ENCODE peak calls at places on chromosomes 12 and 14, in nine cellular contexts. F is CD8-positive, alpha-beta T cell; U is fibroblast of lung; X is colonic mucosa; L is HCT116; M is cardiac fibroblast; S is thoracic aorta; B is body of pancreas; H is DND-41. T is an unnamed sample.
A peak's percentile ranks its signal among the peaks of the same experiment; 100 is the strongest.

GRCh38 chr14:90495357-90496276 is 98.8 kb downstream of the CALM1 start:
- DNase-seq in F (peak; percentile 45), U (peak; percentile 75), X (no peak), L (no peak), M (peak; percentile 76), S (no peak), B (peak; percentile 57), H (peak; percentile 74), T (no peak)

GRCh38 chr12:57005980-57006808 is at the start of gene ZBTB39:
- DNase-seq in F (peak; percentile 67), U (peak; percentile 45), X (peak; percentile 51), L (peak; percentile 16), M (peak; percentile 36), S (no peak), B (peak; percentile 54), H (peak; percentile 73), T (no peak)

GRCh38 chr12:71746983-71747611 is 7.6 kb upstream of the RAB21 start:
- DNase-seq in F (peak; percentile 47), U (peak; percentile 78), X (peak; percentile 51), L (peak; percentile 49), M (peak; percentile 80), S (no peak), B (peak; percentile 62), H (peak; percentile 43), T (no peak)

GRCh38 chr12:6312529-6313325 is 2.2 kb downstream of the PLEKHG6 start:
- DNase-seq in F (no peak), U (no peak), X (peak; percentile 92), L (no peak), M (peak; percentile 18), S (no peak), B (peak; percentile 65), H (no peak), T (no peak)

GRCh38 chr14:76985021-76985420 is 43.5 kb downstream of the IRF2BPL start:
- DNase-seq in F (no peak), U (peak; percentile 77), X (no peak), L (no peak), M (no peak), S (no peak), B (no peak), H (no peak), T (no peak)

GRCh38 chr12:124599074-124599999 is 31.9 kb upstream of the NCOR2 start:
- DNase-seq in F (no peak), U (peak; percentile 56), X (no peak), L (no peak), M (peak; percentile 86), S (no peak), B (no peak), H (no peak), T (peak; percentile 93)

GRCh38 chr12:32437095-32437515 is 37.7 kb downstream of the FGD4 start:
- DNase-seq in F (no peak), U (peak; percentile 84), X (no peak), L (peak; percentile 32), M (peak; percentile 99), S (no peak), B (no peak), H (no peak), T (peak; percentile 97)

GRCh38 chr12:15278816-15279658 is 43.3 kb upstream of the PTPRO start:
- DNase-seq in F (no peak), U (peak; percentile 72), X (peak; percentile 33), L (no peak), M (peak; percentile 93), S (peak; percentile 79), B (peak; percentile 70), H (no peak), T (no peak)

GRCh38 chr12:11832100-11832499 is 182.6 kb downstream of the ETV6 start:
- DNase-seq in F (no peak), U (no peak), X (no peak), L (no peak), M (no peak), S (no peak), B (no peak), H (no peak), T (no peak)

GRCh38 chr12:53051881-53052412 is 2.1 kb downstream of the TNS2 start:
- DNase-seq in F (no peak), U (no peak), X (no peak), L (no peak), M (no peak), S (no peak), B (no peak), H (no peak), T (no peak)

GRCh38 chr12:113007166-113007565 is 28.8 kb downstream of the OAS2 start:
- DNase-seq in F (no peak), U (no peak), X (no peak), L (peak; percentile 4), M (peak; percentile 68), S (no peak), B (no peak), H (no peak), T (peak; percentile 41)

GRCh38 chr12:113003631-113004030 is 25.3 kb downstream of the OAS2 start:
- DNase-seq in F (no peak), U (no peak), X (no peak), L (no peak), M (no peak), S (no peak), B (no peak), H (no peak), T (no peak)

GRCh38 chr12:113005759-113006158 is 27.4 kb downstream of the OAS2 start:
- DNase-seq in F (no peak), U (no peak), X (no peak), L (peak; percentile 4), M (peak; percentile 37), S (no peak), B (no peak), H (peak; percentile 24), T (no peak)

GRCh38 chr12:113002676-113003075 is 24.4 kb downstream of the OAS2 start:
- DNase-seq in F (no peak), U (no peak), X (no peak), L (no peak), M (no peak), S (no peak), B (no peak), H (no peak), T (no peak)

GRCh38 chr12:113006641-113007040 is 28.3 kb downstream of the OAS2 start:
- DNase-seq in F (no peak), U (no peak), X (no peak), L (no peak), M (no peak), S (no peak), B (no peak), H (no peak), T (no peak)
- H3K4me3 ChIP-seq in F (no peak overlapping the region), U (no peak overlapping the region), X (no peak overlapping the region), L (peak overlapping the region; percentile 22), M (no peak overlapping the region), S (no peak overlapping the region), B (no peak overlapping the region), H (no peak overlapping the region), T (no peak overlapping the region)

DNA sequence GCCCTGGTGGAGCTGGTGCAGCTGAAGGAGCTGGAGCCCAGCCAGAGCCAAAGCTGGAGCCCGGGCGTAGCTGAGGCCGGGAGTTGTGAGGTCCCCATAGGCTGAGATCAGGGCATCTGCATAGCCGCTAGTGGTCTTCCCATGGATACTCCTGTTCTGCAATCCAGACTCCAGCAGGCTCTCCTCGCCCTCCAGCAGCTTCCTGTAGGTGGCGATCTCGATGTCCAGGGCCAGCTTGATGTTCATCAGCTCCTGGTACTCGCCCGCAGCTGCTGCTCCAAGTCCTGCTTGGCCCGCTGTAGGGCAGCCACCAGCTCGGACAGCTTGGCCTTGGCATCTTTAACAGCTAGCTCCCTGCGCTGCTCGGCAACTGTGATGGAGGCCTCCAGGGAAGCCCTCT is 966.1 kb downstream of the FSCB start:
- DNase-seq in F (no peak), U (no peak), X (no peak), L (no peak), M (no peak), S (no peak), B (no peak), H (no peak), T (no peak)
- TF ChIP-seq CTCF in F (no peak), U (no peak), X (no peak), L (no peak), M (no peak), S (no peak), B (no peak), H (no peak), T (no peak)

GRCh38 chr12:48160807-48161206 is 3.5 kb upstream of the ASB8 start:
- DNase-seq in F (no peak), U (no peak), X (no peak), L (no peak), M (no peak), S (no peak), B (no peak), H (no peak), T (no peak)

GRCh38 chr12:48156648-48157015 is 683 bp downstream of the ASB8 start:
- DNase-seq in F (no peak), U (no peak), X (no peak), L (no peak), M (no peak), S (no peak), B (no peak), H (no peak), T (no peak)

GRCh38 chr12:48157016-48157888 is at the start of gene ASB8:
- DNase-seq in F (peak; percentile 99), U (peak; percentile 98), X (peak; percentile 99), L (peak; percentile 96), M (peak; percentile 99), S (peak; percentile 97), B (peak; percentile 99), H (peak; percentile 99), T (peak; percentile 67)

GRCh38 chr12:48159976-48160525 is 2.7 kb upstream of the ASB8 start:
- DNase-seq in F (no peak), U (no peak), X (no peak), L (no peak), M (no peak), S (no peak), B (no peak), H (no peak), T (no peak)

DNA sequence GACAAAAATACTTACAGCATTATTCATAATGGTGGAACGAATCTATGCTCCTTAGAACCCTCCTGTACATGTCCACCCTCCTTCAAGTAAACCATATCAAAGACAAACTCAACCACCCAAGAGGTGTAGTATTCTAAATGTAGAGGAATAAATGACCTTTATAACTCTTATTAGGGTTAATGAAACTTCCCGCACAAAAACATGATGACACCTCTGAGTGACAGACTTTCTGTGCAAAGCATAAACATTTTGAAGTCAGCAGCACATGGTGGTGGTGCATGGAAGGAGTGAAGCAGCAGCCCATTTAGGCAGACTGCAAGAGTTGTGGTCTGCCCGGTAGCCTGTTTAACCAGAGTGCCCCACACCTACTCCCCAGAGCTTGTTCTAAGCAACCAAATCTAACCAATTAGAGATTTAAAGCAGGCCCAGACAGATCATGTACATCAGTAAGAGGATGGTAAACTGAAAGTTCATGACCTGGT is 615 bp upstream of the ASB8 start:
- DNase-seq in F (no peak), U (no peak), X (no peak), L (no peak), M (no peak), S (no peak), B (no peak), H (peak; percentile 18), T (no peak)
- H3K4me3 ChIP-seq in F (peak overlapping the region; percentile 97), U (no peak overlapping the region), X (peak overlapping the region; percentile 89), L (peak overlapping the region; percentile 98), M (peak overlapping the region; percentile 99), S (peak overlapping the region; percentile 97), B (no peak overlapping the region), H (peak overlapping the region; percentile 77), T (peak overlapping the region; percentile 99)

DNA sequence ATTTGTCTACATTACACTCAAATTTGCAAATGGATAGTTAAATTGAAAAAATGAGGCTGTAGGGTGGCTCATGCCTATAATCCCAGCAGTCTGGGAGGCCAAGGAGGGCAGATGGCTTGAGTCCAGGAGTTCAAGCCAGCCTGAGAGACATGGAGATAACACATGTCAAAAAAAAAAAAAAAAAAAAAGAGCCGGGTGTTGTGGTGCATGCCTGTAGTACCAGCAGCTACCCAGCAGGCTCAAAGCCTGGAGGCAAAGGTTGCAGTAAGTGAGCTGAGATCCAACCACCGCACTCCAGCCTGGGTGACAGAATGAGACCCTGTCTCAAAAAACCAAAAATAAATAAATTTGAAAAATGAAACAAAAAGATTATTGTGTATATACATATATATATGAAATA is 119.9 kb upstream of the MGAT4C start:
- DNase-seq in F (no peak), U (no peak), X (no peak), L (peak; percentile 3), M (no peak), S (no peak), B (no peak), H (no peak), T (no peak)
- TF ChIP-seq CTCF in F (no peak), U (peak; percentile 5), X (no peak), L (no peak), M (no peak), S (no peak), B (no peak), H (no peak), T (no peak)

T was measured in epithelial cell of proximal tubule.